ENCODE peak calls at places on chromosomes 1 and 21, in six cellular contexts. Q is astrocyte of the hippocampus; I is WTC11; A is stimulated activated CD8-positive, alpha-beta memory T cell treated with anti-CD3 and anti-CD28 coated beads, Interleukin-7, amount 100 ng/mL, for 1 hour; B is naive thymus-derived CD4-positive, alpha-beta T cell; J is mucosa of gallbladder. M is an unnamed sample.

GRCh38 chr21:43986544-43987451 is 25.3 kb upstream of the TRAPPC10 start:
- DNase-seq in Q (no peak), I (no peak), A (no peak), B (no peak), J (no peak), M (no peak)

GRCh38 chr1:1630965-1631792 is 794 bp upstream of the MMP23B start:
- DNase-seq in Q (peak), I (peak), A (no peak), B (no peak), J (peak), M (no peak)

GRCh38 chr1:26999440-26999987 is 6.0 kb downstream of the TRNP1 start:
- DNase-seq in Q (peak), I (peak), A (no peak), B (no peak), J (peak), M (no peak)

GRCh38 chr1:46530791-46531409 is 20.5 kb downstream of the KNCN start:
- DNase-seq in Q (no peak), I (no peak), A (no peak), B (no peak), J (no peak), M (no peak)

GRCh38 chr1:53415432-53415831 is 43.8 kb upstream of the DMRTB1 start:
- DNase-seq in Q (no peak), I (no peak), A (no peak), B (no peak), J (no peak), M (no peak)

GRCh38 chr1:39590546-39590945 is 14.0 kb upstream of the PABPC4 start:
- DNase-seq in Q (peak), I (no peak), A (no peak), B (no peak), J (no peak), M (no peak)

GRCh38 chr1:15027515-15027948 is 126.0 kb upstream of the TMEM51 start:
- DNase-seq in Q (peak), I (peak), A (no peak), B (no peak), J (peak), M (peak)

GRCh38 chr21:33543505-33544129 is 779 bp downstream of the SON start:
- DNase-seq in Q (no peak), I (peak), A (peak), B (no peak), J (peak), M (peak)

GRCh38 chr1:161739865-161740566 is 9.6 kb upstream of the DUSP12 start:
- DNase-seq in Q (no peak), I (no peak), A (no peak), B (no peak), J (peak), M (no peak)

GRCh38 chr21:25806053-25806452 is 71.3 kb downstream of the GABPA start:
- DNase-seq in Q (no peak), I (no peak), A (no peak), B (no peak), J (no peak), M (no peak)

GRCh38 chr1:229410370-229410691 is 23.6 kb downstream of the ACTA1 start:
- DNase-seq in Q (no peak), I (no peak), A (no peak), B (no peak), J (no peak), M (no peak)

GRCh38 chr1:153608742-153609584 is 4.0 kb downstream of the S100A16 start:
- DNase-seq in Q (peak), I (peak), A (no peak), B (no peak), J (peak), M (no peak)

GRCh38 chr1:38872401-38873026 is 634 bp downstream of the MYCBP start:
- DNase-seq in Q (peak), I (peak), A (no peak), B (peak), J (no peak), M (no peak)

GRCh38 chr1:89464008-89464407 is 60.6 kb upstream of the LRRC8B start:
- DNase-seq in Q (peak), I (no peak), A (no peak), B (no peak), J (no peak), M (no peak)

GRCh38 chr1:219279017-219279770 is 105.5 kb downstream of the LYPLAL1 start:
- DNase-seq in Q (peak), I (no peak), A (no peak), B (no peak), J (no peak), M (no peak)

GRCh38 chr1:110765640-110766335 is 91.0 kb upstream of the KCNA3 start:
- DNase-seq in Q (peak), I (no peak), A (peak), B (peak), J (peak), M (no peak)

GRCh38 chr1:246176126-246177024 is 330.7 kb downstream of the SMYD3 start:
- DNase-seq in Q (peak), I (no peak), A (no peak), B (no peak), J (no peak), M (no peak)

GRCh38 chr1:53552146-53552940 is 93.1 kb downstream of the DMRTB1 start:
- DNase-seq in Q (peak), I (peak), A (no peak), B (no peak), J (no peak), M (no peak)

GRCh38 chr1:110076789-110077500 is 6.5 kb upstream of the ALX3 start:
- DNase-seq in Q (no peak), I (no peak), A (no peak), B (no peak), J (no peak), M (no peak)

GRCh38 chr1:162235261-162235780 is 141.3 kb downstream of the SPATA46 start:
- DNase-seq in Q (peak), I (no peak), A (no peak), B (no peak), J (no peak), M (no peak)

GRCh38 chr21:17699524-17700189 is 87.0 kb upstream of the BTG3 start:
- DNase-seq in Q (no peak), I (no peak), A (no peak), B (no peak), J (no peak), M (no peak)

GRCh38 chr1:18948048-18948912 is 8.2 kb downstream of the IFFO2 start:
- DNase-seq in Q (peak), I (no peak), A (no peak), B (peak), J (no peak), M (no peak)

GRCh38 chr1:203306970-203307541 is 1.7 kb downstream of the BTG2 start:
- DNase-seq in Q (no peak), I (peak), A (no peak), B (no peak), J (no peak), M (no peak)

GRCh38 chr1:24275510-24275909 is 43.6 kb upstream of the GRHL3 start:
- DNase-seq in Q (peak), I (no peak), A (no peak), B (no peak), J (no peak), M (no peak)

GRCh38 chr1:151508721-151509292 is 2.4 kb upstream of the CGN start:
- DNase-seq in Q (no peak), I (no peak), A (no peak), B (no peak), J (peak), M (no peak)

GRCh38 chr1:42923367-42924248 is 35.1 kb downstream of the SLC2A1 start:
- DNase-seq in Q (no peak), I (no peak), A (no peak), B (no peak), J (no peak), M (no peak)

GRCh38 chr1:48182441-48182840 is 40.1 kb upstream of the SLC5A9 start:
- DNase-seq in Q (peak), I (no peak), A (no peak), B (no peak), J (no peak), M (no peak)

GRCh38 chr1:151720974-151721787 is at the start of gene RIIAD1:
- DNase-seq in Q (peak), I (peak), A (peak), B (peak), J (no peak), M (no peak)

GRCh38 chr1:150066838-150067183 is 765 bp upstream of the VPS45 start:
- DNase-seq in Q (no peak), I (peak), A (peak), B (peak), J (no peak), M (peak)

GRCh38 chr1:91428182-91428798 is 23.7 kb upstream of the HFM1 start:
- DNase-seq in Q (peak), I (peak), A (no peak), B (no peak), J (no peak), M (no peak)

GRCh38 chr1:93678491-93678890 is 3.1 kb downstream of the BCAR3 start:
- DNase-seq in Q (no peak), I (no peak), A (no peak), B (no peak), J (no peak), M (no peak)

M was measured in type B pancreatic cell.